ENCODE peak calls at places on chromosomes 1 and 21, in five cellular contexts. A is HCT116, O is ovary, E is lower leg skin, Y is heart left ventricle. R is an unnamed sample.
A peak's percentile ranks its signal among the peaks of the same experiment; 100 is the strongest.

GRCh38 chr1:115432061-115432460 is 94.0 kb upstream of the NGF start:
- DNase-seq in Y (no peak), O (no peak), A (no peak), E (no peak), R (no peak)

GRCh38 chr1:8033322-8033721 is 7.2 kb upstream of the ERRFI1 start:
- DNase-seq in A (no peak), E (no peak), O (no peak), Y (no peak), R (no peak)

GRCh38 chr21:15754640-15755039 is 24.9 kb downstream of the USP25 start:
- DNase-seq in E (no peak), Y (no peak), A (no peak), O (no peak), R (no peak)

GRCh38 chr21:17512245-17513213 is at the start of gene CXADR:
- DNase-seq in Y (peak; percentile 76), E (peak; percentile 91), O (peak; percentile 34), A (peak; percentile 71), R (peak; percentile 91)

GRCh38 chr1:64470670-64471217 is 815 bp downstream of the CACHD1 start:
- DNase-seq in A (no peak), O (peak; percentile 63), E (peak; percentile 88), Y (peak; percentile 32), R (peak; percentile 39)

GRCh38 chr21:36730291-36731281 is 31.7 kb downstream of the SIM2 start:
- DNase-seq in O (no peak), Y (no peak), E (peak; percentile 49), A (no peak), R (no peak)

GRCh38 chr1:145872421-145872891 is 13.2 kb downstream of the ANKRD35 start:
- DNase-seq in O (no peak), A (no peak), Y (peak; percentile 38), E (peak; percentile 95), R (no peak)

GRCh38 chr21:20329636-20330035 is 668.6 kb upstream of the NCAM2 start:
- DNase-seq in A (no peak), O (no peak), E (no peak), Y (no peak), R (no peak)

GRCh38 chr21:36104306-36105300 is 30.3 kb upstream of the CBR3 start:
- DNase-seq in A (peak; percentile 24), Y (peak; percentile 33), O (no peak), E (no peak), R (no peak)

GRCh38 chr1:158002630-158003408 is 9.4 kb downstream of the KIRREL1 start:
- DNase-seq in Y (no peak), E (no peak), O (no peak), A (no peak), R (peak; percentile 22)

GRCh38 chr1:219427989-219428388 is 184.9 kb downstream of the ZC3H11B start:
- DNase-seq in E (no peak), O (no peak), A (no peak), Y (no peak), R (no peak)

GRCh38 chr1:167454929-167455785 is 63.2 kb downstream of the CD247 start:
- DNase-seq in Y (peak; percentile 62), A (peak; percentile 10), E (peak; percentile 94), O (peak; percentile 41), R (peak; percentile 77)

GRCh38 chr1:98103617-98104284 is 182.9 kb upstream of the DPYD start:
- DNase-seq in Y (no peak), A (no peak), E (no peak), O (no peak), R (no peak)

GRCh38 chr1:98402860-98403259 is 258.7 kb upstream of the SNX7 start:
- DNase-seq in O (no peak), A (no peak), E (no peak), Y (no peak), R (no peak)

GRCh38 chr1:93614550-93615200 is 67.0 kb downstream of the BCAR3 start:
- DNase-seq in E (no peak), O (no peak), Y (no peak), A (no peak), R (no peak)

GRCh38 chr21:43829575-43830119 is 35.4 kb upstream of the AGPAT3 start:
- DNase-seq in A (no peak), Y (no peak), E (no peak), O (no peak), R (no peak)

GRCh38 chr21:33428669-33429068 is 25.5 kb downstream of the IFNGR2 start:
- DNase-seq in O (no peak), A (no peak), Y (no peak), E (no peak), R (peak; percentile 78)

GRCh38 chr1:64875101-64875500 is 91.2 kb downstream of the JAK1 start:
- DNase-seq in O (no peak), A (no peak), E (no peak), Y (no peak), R (no peak)

DNA sequence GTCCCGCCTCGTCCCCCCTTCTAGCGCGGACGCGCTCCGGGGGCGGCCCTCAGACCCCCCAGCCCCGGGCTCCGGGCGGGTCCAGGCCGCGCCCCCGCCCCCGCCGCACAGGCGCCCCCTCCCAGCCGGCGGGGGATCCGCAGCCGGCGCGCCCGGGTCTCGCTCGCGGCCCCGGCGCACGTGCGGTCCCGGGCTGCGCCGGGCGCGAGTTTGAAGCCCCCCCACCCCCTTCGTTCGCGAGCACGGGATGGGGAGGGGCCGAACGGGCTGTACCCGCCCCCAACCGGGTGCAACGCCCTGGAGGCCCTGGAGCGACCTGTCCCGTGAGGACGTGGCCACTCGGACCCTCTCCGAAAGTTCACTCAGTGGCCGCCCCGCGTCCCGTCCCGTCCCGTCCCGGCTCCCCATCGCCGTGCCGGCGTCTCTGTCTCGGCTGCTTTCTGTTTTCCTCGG is 796 bp downstream of the PTPRF start:
- DNase-seq in O (no peak), Y (no peak), E (no peak), A (no peak), R (peak; percentile 41)
- TF ChIP-seq POLR2A in O (no peak), Y (no peak), E (no peak), A (no peak), R (peak; percentile 14)

GRCh38 chr1:61741682-61742619 is at the start of gene PATJ:
- DNase-seq in E (peak; percentile 91), Y (peak; percentile 58), O (peak; percentile 81), A (peak; percentile 62), R (peak; percentile 51)
- TF ChIP-seq POLR2A in E (no peak), Y (no peak), O (no peak), A (no peak), R (no peak)

GRCh38 chr1:161941726-161942125 is 81.9 kb downstream of the OLFML2B start:
- DNase-seq in O (no peak), A (no peak), Y (no peak), E (no peak), R (no peak)
- TF ChIP-seq POLR2A in O (no peak), A (no peak), Y (no peak), E (no peak), R (no peak)

GRCh38 chr1:178921499-178921898 is 50.6 kb upstream of the ANGPTL1 start:
- DNase-seq in Y (no peak), A (no peak), O (no peak), E (no peak), R (no peak)

GRCh38 chr1:178919581-178919980 is 48.7 kb upstream of the ANGPTL1 start:
- DNase-seq in O (no peak), Y (no peak), E (no peak), A (no peak), R (no peak)

GRCh38 chr1:178927003-178927402 is 56.1 kb upstream of the ANGPTL1 start:
- DNase-seq in O (no peak), E (no peak), A (no peak), Y (no peak), R (no peak)

GRCh38 chr1:178926046-178926445 is 55.2 kb upstream of the ANGPTL1 start:
- DNase-seq in E (no peak), O (no peak), Y (no peak), A (no peak), R (no peak)

GRCh38 chr1:178923512-178923911 is 52.6 kb upstream of the ANGPTL1 start:
- DNase-seq in A (no peak), Y (no peak), E (no peak), O (no peak), R (no peak)
- TF ChIP-seq POLR2A in A (no peak), Y (no peak), E (no peak), O (no peak), R (no peak)

DNA sequence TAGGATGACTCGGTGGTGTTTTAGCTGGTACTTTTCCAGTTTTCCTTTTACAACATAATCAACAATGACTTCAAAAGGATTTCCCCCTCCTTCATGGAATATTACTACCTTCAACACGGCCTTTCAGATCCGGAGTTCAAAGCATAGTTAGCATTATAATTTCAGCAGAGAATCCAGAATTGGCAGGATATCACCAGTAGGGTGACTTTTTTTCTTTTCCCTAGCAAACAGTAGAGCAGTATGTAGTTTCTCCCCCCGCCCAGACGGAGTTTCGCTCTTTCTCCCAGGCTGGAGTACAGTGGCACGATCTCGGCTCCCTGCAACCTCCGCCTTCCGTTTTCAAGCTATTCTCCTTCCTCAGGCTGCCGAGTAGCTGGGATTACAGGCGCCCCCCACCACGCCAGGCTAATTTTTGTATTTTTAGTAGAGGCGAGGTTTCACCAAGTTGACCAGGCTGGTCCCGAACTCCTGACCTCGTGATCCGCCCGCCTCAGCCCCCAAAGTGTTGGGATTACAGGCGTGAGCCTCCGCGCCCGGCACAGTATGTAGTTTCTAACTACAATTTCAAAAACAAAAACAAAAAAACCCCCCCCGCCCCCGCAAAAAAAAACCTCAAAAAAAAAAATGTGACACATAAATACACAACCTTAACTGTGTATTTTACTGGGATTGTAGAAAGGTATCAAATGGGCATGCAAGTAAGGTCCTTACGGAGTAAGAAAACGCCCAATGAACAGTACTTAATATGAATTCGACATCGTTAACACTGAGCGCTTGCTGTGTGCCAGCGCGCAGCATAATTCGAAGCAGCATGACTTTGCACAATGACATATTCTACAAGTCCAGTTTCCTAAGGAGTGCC is 1.5 kb upstream of the COX20 start:
- DNase-seq in Y (peak; percentile 65), A (peak; percentile 80), O (peak; percentile 73), E (peak; percentile 93), R (peak; percentile 34)
- TF ChIP-seq POLR2A in Y (no peak), A (peak; percentile 72), O (no peak), E (no peak), R (peak; percentile 25)

GRCh38 chr1:27423701-27424100 is 31.3 kb downstream of the GPR3 start:
- DNase-seq in A (no peak), E (no peak), Y (no peak), O (no peak), R (no peak)

GRCh38 chr1:27413004-27413403 is 20.6 kb downstream of the GPR3 start:
- DNase-seq in O (no peak), A (no peak), Y (no peak), E (no peak), R (no peak)

GRCh38 chr1:27416387-27417111 is 24.1 kb downstream of the GPR3 start:
- DNase-seq in E (no peak), Y (no peak), O (no peak), A (peak; percentile 55), R (no peak)

GRCh38 chr1:27418786-27419185 is 26.4 kb downstream of the GPR3 start:
- DNase-seq in E (no peak), O (no peak), Y (no peak), A (no peak), R (no peak)

DNA sequence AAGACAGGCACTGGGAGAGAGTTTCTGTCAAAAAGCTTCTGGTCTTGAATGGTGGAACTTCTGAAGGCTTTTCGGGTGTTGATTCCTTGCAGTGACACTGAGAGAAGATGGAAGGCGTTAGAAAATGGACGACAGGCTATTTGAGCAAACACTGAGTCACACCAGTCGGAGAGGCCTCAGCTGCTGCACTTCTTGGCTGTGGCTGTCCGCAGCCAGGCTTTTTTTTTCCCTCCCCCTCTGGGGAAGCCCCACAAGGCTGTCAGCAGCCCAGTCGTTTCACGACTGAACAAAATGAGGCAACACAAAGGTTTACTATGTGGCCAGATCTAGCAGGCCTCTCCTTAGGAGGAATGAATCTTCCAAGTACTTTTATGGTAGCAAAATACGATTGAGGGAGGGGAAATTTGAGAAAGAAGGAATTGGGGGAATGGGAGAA is 25.9 kb downstream of the GPR3 start:
- DNase-seq in Y (peak; percentile 69), A (no peak), O (no peak), E (no peak), R (no peak)
- TF ChIP-seq POLR2A in Y (no peak), A (no peak), O (no peak), E (no peak), R (no peak)

GRCh38 chr1:10032590-10033358 is at the start of gene UBE4B:
- DNase-seq in Y (peak; percentile 98), A (peak; percentile 93), O (peak; percentile 98), E (peak; percentile 99), R (peak; percentile 65)
- TF ChIP-seq POLR2A in Y (peak; percentile 34), A (peak; percentile 46), O (no peak), E (no peak), R (peak; percentile 52)